ENCODE peak calls at places on chromosomes 5 and 9, in six cellular contexts. One of them, this sample, is unnamed. For H3K36me3, the result is how much of the 10 kb centered on the place peaks cover.

GRCh38 chr5:82399111-82399510 is 121.0 kb upstream of the RPS23 start:
- DNase-seq in H1: no peak
- DNase-seq in esophagus squamous epithelium: no peak
- DNase-seq in heart left ventricle: no peak
- DNase-seq in body of pancreas: no peak
- DNase-seq in sigmoid colon: no peak
- DNase-seq in this sample: no peak

GRCh38 chr9:22683393-22684075 is 236.9 kb downstream of the DMRTA1 start:
- DNase-seq in H1: no peak
- DNase-seq in esophagus squamous epithelium: no peak
- DNase-seq in heart left ventricle: no peak
- DNase-seq in body of pancreas: no peak
- DNase-seq in sigmoid colon: no peak
- DNase-seq in this sample: no peak

GRCh38 chr9:33517373-33517772 is 6.7 kb upstream of the ANKRD18B start:
- DNase-seq in H1: no peak
- DNase-seq in esophagus squamous epithelium: no peak
- DNase-seq in heart left ventricle: no peak
- DNase-seq in body of pancreas: peak
- DNase-seq in sigmoid colon: no peak
- DNase-seq in this sample: peak

GRCh38 chr9:79667716-79668458 is 96.1 kb downstream of the TLE4 start:
- DNase-seq in H1: no peak
- DNase-seq in esophagus squamous epithelium: no peak
- DNase-seq in heart left ventricle: no peak
- DNase-seq in body of pancreas: no peak
- DNase-seq in sigmoid colon: no peak
- DNase-seq in this sample: peak

GRCh38 chr5:123036391-123037103 is at the start of gene PPIC:
- DNase-seq in H1: peak
- DNase-seq in esophagus squamous epithelium: no peak
- DNase-seq in heart left ventricle: peak
- DNase-seq in body of pancreas: peak
- DNase-seq in sigmoid colon: peak
- DNase-seq in this sample: peak

GRCh38 chr5:154654484-154655375 is 100.4 kb upstream of the LARP1 start:
- DNase-seq in H1: no peak
- DNase-seq in esophagus squamous epithelium: no peak
- DNase-seq in heart left ventricle: no peak
- DNase-seq in body of pancreas: no peak
- DNase-seq in sigmoid colon: no peak
- DNase-seq in this sample: no peak

GRCh38 chr5:139638736-139639618 is 9.2 kb upstream of the CXXC5 start:
- DNase-seq in H1: no peak
- DNase-seq in esophagus squamous epithelium: no peak
- DNase-seq in heart left ventricle: no peak
- DNase-seq in body of pancreas: no peak
- DNase-seq in sigmoid colon: peak
- DNase-seq in this sample: no peak

GRCh38 chr5:81856948-81857928 is 106.3 kb upstream of the SSBP2 start:
- DNase-seq in H1: no peak
- DNase-seq in esophagus squamous epithelium: no peak
- DNase-seq in heart left ventricle: peak
- DNase-seq in body of pancreas: peak
- DNase-seq in sigmoid colon: peak
- DNase-seq in this sample: peak

GRCh38 chr9:86099695-86100364 is 472 bp upstream of the GOLM1 start:
- DNase-seq in H1: no peak
- DNase-seq in esophagus squamous epithelium: no peak
- DNase-seq in heart left ventricle: peak
- DNase-seq in body of pancreas: peak
- DNase-seq in sigmoid colon: peak
- DNase-seq in this sample: peak

GRCh38 chr5:1771149-1772065 is 28.2 kb downstream of the MRPL36 start:
- DNase-seq in H1: no peak
- DNase-seq in esophagus squamous epithelium: no peak
- DNase-seq in heart left ventricle: no peak
- DNase-seq in body of pancreas: no peak
- DNase-seq in sigmoid colon: peak
- DNase-seq in this sample: no peak

GRCh38 chr9:38087934-38088925 is 19.2 kb upstream of the SHB start:
- DNase-seq in H1: peak
- DNase-seq in esophagus squamous epithelium: no peak
- DNase-seq in heart left ventricle: peak
- DNase-seq in body of pancreas: peak
- DNase-seq in sigmoid colon: peak
- DNase-seq in this sample: peak

GRCh38 chr5:162221884-162222283 is 154.3 kb downstream of the GABRG2 start:
- DNase-seq in H1: no peak
- DNase-seq in esophagus squamous epithelium: no peak
- DNase-seq in heart left ventricle: no peak
- DNase-seq in body of pancreas: no peak
- DNase-seq in sigmoid colon: no peak
- DNase-seq in this sample: no peak

GRCh38 chr9:31185831-31186230 is 1198.6 kb upstream of the ACO1 start:
- DNase-seq in H1: no peak
- DNase-seq in esophagus squamous epithelium: no peak
- DNase-seq in heart left ventricle: no peak
- DNase-seq in body of pancreas: no peak
- DNase-seq in sigmoid colon: no peak
- DNase-seq in this sample: no peak

GRCh38 chr5:39080168-39080567 is 6.0 kb upstream of the RICTOR start:
- DNase-seq in H1: no peak
- DNase-seq in esophagus squamous epithelium: no peak
- DNase-seq in heart left ventricle: no peak
- DNase-seq in body of pancreas: no peak
- DNase-seq in sigmoid colon: no peak
- DNase-seq in this sample: no peak

GRCh38 chr5:93107828-93108520 is 473.0 kb downstream of the NR2F1-AS1 start:
- DNase-seq in H1: no peak
- DNase-seq in esophagus squamous epithelium: no peak
- DNase-seq in heart left ventricle: no peak
- DNase-seq in body of pancreas: no peak
- DNase-seq in sigmoid colon: no peak
- DNase-seq in this sample: no peak

GRCh38 chr9:36039696-36040095 is 3.0 kb downstream of the RECK start:
- DNase-seq in H1: no peak
- DNase-seq in esophagus squamous epithelium: no peak
- DNase-seq in heart left ventricle: no peak
- DNase-seq in body of pancreas: no peak
- DNase-seq in sigmoid colon: no peak
- DNase-seq in this sample: no peak

GRCh38 chr9:127722055-127722454 is 6.2 kb downstream of the TTC16 start:
- DNase-seq in H1: no peak
- DNase-seq in esophagus squamous epithelium: no peak
- DNase-seq in heart left ventricle: peak
- DNase-seq in body of pancreas: no peak
- DNase-seq in sigmoid colon: no peak
- DNase-seq in this sample: no peak

GRCh38 chr5:88734191-88734640 is 148.8 kb downstream of the MEF2C start:
- DNase-seq in H1: no peak
- DNase-seq in esophagus squamous epithelium: no peak
- DNase-seq in heart left ventricle: no peak
- DNase-seq in body of pancreas: no peak
- DNase-seq in sigmoid colon: no peak
- DNase-seq in this sample: no peak

GRCh38 chr9:136016882-136017812 is 56.0 kb upstream of the UBAC1 start:
- DNase-seq in H1: no peak
- DNase-seq in esophagus squamous epithelium: no peak
- DNase-seq in heart left ventricle: no peak
- DNase-seq in body of pancreas: peak
- DNase-seq in sigmoid colon: peak
- DNase-seq in this sample: peak

GRCh38 chr5:173327084-173327947 is 898 bp downstream of the STC2 start:
- DNase-seq in H1: no peak
- DNase-seq in esophagus squamous epithelium: no peak
- DNase-seq in heart left ventricle: no peak
- DNase-seq in body of pancreas: peak
- DNase-seq in sigmoid colon: no peak
- DNase-seq in this sample: no peak

GRCh38 chr5:156438076-156438475 is 111.1 kb downstream of the SGCD start:
- DNase-seq in H1: no peak
- DNase-seq in esophagus squamous epithelium: no peak
- DNase-seq in heart left ventricle: no peak
- DNase-seq in body of pancreas: no peak
- DNase-seq in sigmoid colon: no peak
- DNase-seq in this sample: no peak

GRCh38 chr9:2602704-2603116 is 18.9 kb upstream of the VLDLR start:
- DNase-seq in H1: no peak
- DNase-seq in esophagus squamous epithelium: no peak
- DNase-seq in heart left ventricle: no peak
- DNase-seq in body of pancreas: no peak
- DNase-seq in sigmoid colon: no peak
- DNase-seq in this sample: no peak

GRCh38 chr5:151023651-151024050 is 3.3 kb downstream of the GPX3 start:
- DNase-seq in H1: no peak
- DNase-seq in esophagus squamous epithelium: no peak
- DNase-seq in heart left ventricle: peak
- DNase-seq in body of pancreas: peak
- DNase-seq in sigmoid colon: peak
- DNase-seq in this sample: peak

GRCh38 chr9:37575921-37576721 is at the start of gene FBXO10:
- DNase-seq in H1: peak
- DNase-seq in esophagus squamous epithelium: no peak
- DNase-seq in heart left ventricle: peak
- DNase-seq in body of pancreas: peak
- DNase-seq in sigmoid colon: peak
- DNase-seq in this sample: peak

GRCh38 chr5:97838214-97838613 is 655.2 kb upstream of the RIOK2 start:
- DNase-seq in H1: no peak
- DNase-seq in esophagus squamous epithelium: no peak
- DNase-seq in heart left ventricle: no peak
- DNase-seq in body of pancreas: no peak
- DNase-seq in sigmoid colon: no peak
- DNase-seq in this sample: no peak
- H3K4me3 ChIP-seq in H1: no peak
- H3K4me3 ChIP-seq in esophagus squamous epithelium: no peak
- H3K4me3 ChIP-seq in heart left ventricle: no peak
- H3K4me3 ChIP-seq in body of pancreas: no peak
- H3K4me3 ChIP-seq in sigmoid colon: no peak
- H3K4me3 ChIP-seq in this sample: no peak

GRCh38 chr9:124890179-124890578 is 28.2 kb downstream of the ARPC5L start:
- DNase-seq in H1: no peak
- DNase-seq in esophagus squamous epithelium: no peak
- DNase-seq in heart left ventricle: no peak
- DNase-seq in body of pancreas: no peak
- DNase-seq in sigmoid colon: no peak
- DNase-seq in this sample: no peak

GRCh38 chr9:124889006-124889405 is 27.1 kb downstream of the ARPC5L start:
- DNase-seq in H1: no peak
- DNase-seq in esophagus squamous epithelium: no peak
- DNase-seq in heart left ventricle: no peak
- DNase-seq in body of pancreas: no peak
- DNase-seq in sigmoid colon: no peak
- DNase-seq in this sample: no peak

GRCh38 chr9:124894741-124895170 is 32.8 kb downstream of the ARPC5L start:
- DNase-seq in H1: no peak
- DNase-seq in esophagus squamous epithelium: no peak
- DNase-seq in heart left ventricle: no peak
- DNase-seq in body of pancreas: no peak
- DNase-seq in sigmoid colon: no peak
- DNase-seq in this sample: peak

GRCh38 chr9:124897570-124898460 is 35.9 kb downstream of the ARPC5L start:
- DNase-seq in H1: no peak
- DNase-seq in esophagus squamous epithelium: no peak
- DNase-seq in heart left ventricle: no peak
- DNase-seq in body of pancreas: no peak
- DNase-seq in sigmoid colon: no peak
- DNase-seq in this sample: no peak

DNA sequence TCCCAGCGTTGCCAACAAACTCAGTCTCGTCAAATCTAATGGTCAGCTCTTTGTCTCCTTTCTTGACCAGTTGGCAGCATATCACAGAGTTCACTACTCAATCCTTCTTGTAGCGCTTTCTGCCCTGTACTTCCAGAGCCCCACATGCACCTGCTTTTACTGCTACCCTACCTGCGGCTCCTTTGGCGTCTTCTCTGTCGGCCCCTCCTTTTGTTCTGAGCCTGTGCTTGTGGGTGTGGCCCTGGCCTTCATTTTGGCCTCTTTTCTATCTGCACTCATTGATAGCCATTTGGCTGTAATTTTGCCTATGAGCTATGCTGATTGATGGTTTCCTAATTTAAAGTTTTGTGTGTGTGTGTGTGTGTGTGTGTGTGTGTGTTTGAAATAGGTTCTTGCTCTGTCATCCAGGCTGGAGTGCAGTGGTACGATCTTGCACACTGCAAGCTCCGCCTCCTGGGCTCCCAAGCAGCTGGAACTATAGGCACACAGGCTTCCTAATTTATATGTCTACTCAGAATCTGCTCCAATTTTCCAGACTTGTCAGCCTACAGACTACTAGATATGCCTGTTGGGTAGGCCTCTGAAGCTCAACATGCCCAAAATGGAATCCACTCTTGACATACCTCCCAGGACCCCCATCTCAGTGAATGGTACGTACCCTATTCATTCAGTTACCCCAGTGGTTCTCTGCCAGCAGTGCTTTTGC is 32.3 kb downstream of the ARPC5L start:
- DNase-seq in H1: no peak
- DNase-seq in esophagus squamous epithelium: no peak
- DNase-seq in heart left ventricle: no peak
- DNase-seq in body of pancreas: no peak
- DNase-seq in sigmoid colon: no peak
- DNase-seq in this sample: no peak
- H3K36me3 ChIP-seq in H1: under half
- H3K36me3 ChIP-seq in esophagus squamous epithelium: under half
- H3K36me3 ChIP-seq in heart left ventricle: half or more
- H3K36me3 ChIP-seq in body of pancreas: under half
- H3K36me3 ChIP-seq in sigmoid colon: half or more
- H3K36me3 ChIP-seq in this sample: under half

GRCh38 chr5:36054646-36055045 is 12.0 kb downstream of the UGT3A2 start:
- DNase-seq in H1: no peak
- DNase-seq in esophagus squamous epithelium: no peak
- DNase-seq in heart left ventricle: no peak
- DNase-seq in body of pancreas: no peak
- DNase-seq in sigmoid colon: no peak
- DNase-seq in this sample: no peak
- TF ChIP-seq POLR2A in H1: no peak
- TF ChIP-seq POLR2A in esophagus squamous epithelium: no peak
- TF ChIP-seq POLR2A in heart left ventricle: no peak
- TF ChIP-seq POLR2A in body of pancreas: no peak
- TF ChIP-seq POLR2A in sigmoid colon: no peak
- TF ChIP-seq POLR2A in this sample: no peak

DNA sequence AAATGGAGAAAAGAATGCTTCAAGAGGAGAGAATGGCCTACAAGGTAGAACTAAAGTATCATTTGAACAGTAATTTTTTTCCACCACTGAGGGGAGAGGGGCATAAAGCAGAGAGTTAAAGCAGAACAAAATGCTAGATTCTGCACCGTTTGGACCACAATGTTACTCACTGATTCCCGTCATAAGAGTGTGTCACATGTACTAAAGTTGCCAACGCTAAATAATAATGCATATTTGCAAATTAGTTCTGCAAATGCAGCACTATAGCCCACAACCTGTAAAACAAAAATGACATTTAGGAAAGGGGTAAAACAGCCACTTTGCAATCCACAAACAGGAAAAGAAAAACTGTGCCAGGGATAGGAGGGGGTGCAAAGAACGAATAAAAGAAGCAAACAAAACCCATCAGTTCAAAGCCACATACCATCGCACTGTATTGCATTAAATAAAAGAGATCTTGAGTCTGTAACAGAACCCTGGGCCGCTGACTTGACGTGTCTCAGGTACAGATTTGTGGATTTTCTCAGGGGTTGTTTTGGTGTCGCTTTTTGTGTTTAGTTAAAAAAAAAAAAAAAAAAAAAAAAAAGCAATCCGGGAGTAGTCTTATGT is 7.7 kb upstream of the NFIB start:
- DNase-seq in H1: no peak
- DNase-seq in esophagus squamous epithelium: no peak
- DNase-seq in heart left ventricle: no peak
- DNase-seq in body of pancreas: no peak
- DNase-seq in sigmoid colon: no peak
- DNase-seq in this sample: no peak
- H3K4me3 ChIP-seq in H1: peak
- H3K4me3 ChIP-seq in esophagus squamous epithelium: peak
- H3K4me3 ChIP-seq in heart left ventricle: peak
- H3K4me3 ChIP-seq in body of pancreas: no peak
- H3K4me3 ChIP-seq in sigmoid colon: peak
- H3K4me3 ChIP-seq in this sample: peak